ENCODE peak calls at places on chromosomes 2 and 18, in five cellular contexts. X is iPS DF 6.9, C is kidney, V is PC-3, H is heart right ventricle. T is an unnamed sample.

GRCh38 chr2:199019898-199020507 is 437.7 kb downstream of the SATB2 start:
- DNase-seq in X (peak), C (no peak), V (peak), H (no peak), T (no peak)

GRCh38 chr2:204051476-204051875 is 114.9 kb downstream of the ICOS start:
- DNase-seq in X (peak), C (no peak), V (peak), H (no peak), T (no peak)

GRCh38 chr18:79511271-79511670 is 115.5 kb downstream of the NFATC1 start:
- DNase-seq in X (no peak), C (no peak), V (no peak), H (no peak), T (peak)

GRCh38 chr2:239300871-239301742 is 99.7 kb downstream of the HDAC4 start:
- DNase-seq in X (no peak), C (peak), V (no peak), H (no peak), T (peak)

GRCh38 chr2:7930800-7931635 is 750.8 kb upstream of the ID2 start:
- DNase-seq in X (no peak), C (no peak), V (no peak), H (peak), T (no peak)

GRCh38 chr2:177242136-177242987 is 22.2 kb downstream of the NFE2L2 start:
- DNase-seq in X (no peak), C (no peak), V (peak), H (no peak), T (no peak)

GRCh38 chr2:230413465-230413864 is 2.5 kb upstream of the SP100 start:
- DNase-seq in X (no peak), C (no peak), V (no peak), H (no peak), T (no peak)

GRCh38 chr18:23412351-23412964 is 40.6 kb upstream of the RIOK3 start:
- DNase-seq in X (no peak), C (no peak), V (no peak), H (no peak), T (no peak)

GRCh38 chr2:68936889-68937288 is 15.8 kb downstream of the GKN2 start:
- DNase-seq in X (no peak), C (no peak), V (peak), H (no peak), T (no peak)

GRCh38 chr18:318791-319291 is 51.0 kb upstream of the THOC1 start:
- DNase-seq in X (no peak), C (no peak), V (no peak), H (no peak), T (no peak)

GRCh38 chr2:53543083-53543482 is 224.5 kb upstream of the CHAC2 start:
- DNase-seq in X (no peak), C (no peak), V (no peak), H (no peak), T (no peak)

GRCh38 chr2:28335666-28336065 is 57.0 kb upstream of the FOSL2 start:
- DNase-seq in X (no peak), C (no peak), V (no peak), H (no peak), T (no peak)

GRCh38 chr2:189552991-189553404 is 27.6 kb downstream of the SLC40A1 start:
- DNase-seq in X (no peak), C (no peak), V (peak), H (no peak), T (no peak)

GRCh38 chr18:45222200-45222599 is 393.1 kb upstream of the SLC14A2 start:
- DNase-seq in X (no peak), C (no peak), V (no peak), H (no peak), T (no peak)

GRCh38 chr2:105324732-105325131 is 4.8 kb downstream of the TGFBRAP1 start:
- DNase-seq in X (no peak), C (no peak), V (no peak), H (no peak), T (no peak)

GRCh38 chr2:72539145-72539552 is 286.7 kb downstream of the EXOC6B start:
- DNase-seq in X (no peak), C (no peak), V (peak), H (no peak), T (no peak)

GRCh38 chr2:112582314-112582746 is 2.1 kb upstream of the CHCHD5 start:
- DNase-seq in X (no peak), C (no peak), V (peak), H (no peak), T (no peak)

GRCh38 chr2:119846021-119846420 is 86.3 kb downstream of the PTPN4 start:
- DNase-seq in X (no peak), C (no peak), V (no peak), H (no peak), T (no peak)

GRCh38 chr2:239760596-239760995 is 264.5 kb downstream of the NDUFA10 start:
- DNase-seq in X (no peak), C (no peak), V (no peak), H (no peak), T (peak)

GRCh38 chr18:21459706-21460286 is 140.7 kb downstream of the ESCO1 start:
- DNase-seq in X (no peak), C (no peak), V (no peak), H (no peak), T (no peak)

GRCh38 chr18:13246591-13246990 is 28.0 kb downstream of the LDLRAD4 start:
- DNase-seq in X (no peak), C (no peak), V (no peak), H (no peak), T (no peak)

GRCh38 chr2:207683438-207683837 is 28.0 kb upstream of the CCNYL1 start:
- DNase-seq in X (no peak), C (no peak), V (peak), H (no peak), T (no peak)

GRCh38 chr2:237434916-237435315 is 21.0 kb upstream of the COL6A3 start:
- DNase-seq in X (no peak), C (no peak), V (peak), H (no peak), T (no peak)

GRCh38 chr2:42142476-42143184 is 26.5 kb upstream of the EML4 start:
- DNase-seq in X (no peak), C (no peak), V (peak), H (no peak), T (no peak)

GRCh38 chr2:27306136-27306535 is 2.1 kb downstream of the UCN start:
- DNase-seq in X (no peak), C (peak), V (no peak), H (no peak), T (no peak)

DNA sequence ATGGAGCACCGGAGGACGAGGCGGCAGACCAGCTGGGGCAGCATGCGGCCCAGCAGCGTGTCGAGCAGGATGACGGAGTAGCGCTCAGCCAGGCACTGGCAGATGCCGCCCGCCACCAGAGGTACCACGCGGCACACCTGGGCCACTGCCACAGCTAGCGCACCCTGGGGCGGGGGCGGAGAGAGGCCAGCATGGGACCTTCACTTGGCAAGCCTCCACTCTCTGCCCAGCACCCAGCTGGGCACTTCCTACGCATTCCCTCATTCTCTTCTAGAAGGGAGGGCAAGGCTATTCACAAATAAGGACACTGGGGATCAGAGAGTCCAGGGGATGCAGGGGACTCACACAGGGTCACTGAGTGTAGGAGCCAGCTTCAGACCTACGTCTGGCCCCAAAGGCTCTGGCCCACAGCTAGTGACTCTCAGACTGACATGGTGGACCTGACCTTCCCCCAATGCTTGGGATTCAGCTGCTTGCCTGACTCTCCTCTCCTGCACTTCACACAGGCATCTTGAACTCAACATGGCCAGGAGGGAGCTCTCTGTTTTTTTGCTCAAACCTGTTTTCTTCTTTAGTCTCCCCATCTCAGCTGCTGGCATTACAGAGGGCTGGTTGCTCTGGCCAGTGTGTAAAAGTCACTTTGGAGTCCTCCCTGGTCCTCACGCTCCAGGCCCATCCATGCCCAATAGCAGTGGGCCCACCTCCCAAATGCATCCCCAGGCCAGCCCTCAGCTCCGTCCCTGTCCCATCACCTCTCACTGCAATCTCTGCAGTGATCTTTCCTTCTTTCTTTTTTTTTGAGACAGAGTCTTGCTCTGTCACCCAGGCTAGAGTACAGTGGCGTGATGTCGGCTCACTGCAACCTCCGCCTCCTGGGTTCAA is 4.1 kb downstream of the SFTPB start:
- DNase-seq in X (no peak), C (no peak), V (no peak), H (no peak), T (peak)
- H3K4me3 ChIP-seq in X (no peak), C (no peak), V (no peak), H (no peak), T (peak)

GRCh38 chr18:40980171-40980570 is 974.9 kb upstream of the PIK3C3 start:
- DNase-seq in X (no peak), C (no peak), V (no peak), H (no peak), T (no peak)

GRCh38 chr18:40974448-40974847 is 980.6 kb upstream of the PIK3C3 start:
- DNase-seq in X (no peak), C (no peak), V (no peak), H (no peak), T (no peak)

DNA sequence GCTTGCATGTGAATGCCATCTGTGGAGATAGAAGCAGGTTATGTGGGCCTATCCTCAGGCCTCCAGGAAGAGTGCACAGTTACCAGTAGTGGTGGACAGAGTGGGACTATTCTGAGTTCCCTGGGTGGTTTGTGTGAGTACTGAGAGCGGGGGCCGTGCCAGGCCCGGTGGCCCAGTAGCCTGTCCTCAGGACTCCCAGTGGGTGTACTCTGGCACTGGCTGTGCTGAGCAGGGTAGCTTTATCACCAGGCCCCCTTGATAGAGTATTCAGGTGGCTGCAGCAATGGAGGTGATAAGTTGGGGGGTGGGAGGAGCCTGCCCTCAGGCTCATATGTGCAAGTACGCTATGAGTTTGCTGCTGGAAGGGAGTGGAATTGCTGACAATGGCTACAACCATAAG is 979.0 kb upstream of the PIK3C3 start:
- DNase-seq in X (no peak), C (no peak), V (no peak), H (no peak), T (peak)
- H3K4me3 ChIP-seq in X (no peak), C (no peak), V (no peak), H (no peak), T (no peak)

GRCh38 chr2:113711857-113712256 is 44.6 kb downstream of the SLC35F5 start:
- DNase-seq in X (no peak), C (no peak), V (peak), H (no peak), T (no peak)

GRCh38 chr2:113707106-113707505 is 49.3 kb downstream of the SLC35F5 start:
- DNase-seq in X (no peak), C (no peak), V (no peak), H (no peak), T (no peak)

GRCh38 chr2:113716291-113716690 is 40.2 kb downstream of the SLC35F5 start:
- DNase-seq in X (no peak), C (no peak), V (no peak), H (no peak), T (no peak)

GRCh38 chr2:113709022-113709421 is 47.4 kb downstream of the SLC35F5 start:
- DNase-seq in X (no peak), C (no peak), V (peak), H (no peak), T (no peak)

DNA sequence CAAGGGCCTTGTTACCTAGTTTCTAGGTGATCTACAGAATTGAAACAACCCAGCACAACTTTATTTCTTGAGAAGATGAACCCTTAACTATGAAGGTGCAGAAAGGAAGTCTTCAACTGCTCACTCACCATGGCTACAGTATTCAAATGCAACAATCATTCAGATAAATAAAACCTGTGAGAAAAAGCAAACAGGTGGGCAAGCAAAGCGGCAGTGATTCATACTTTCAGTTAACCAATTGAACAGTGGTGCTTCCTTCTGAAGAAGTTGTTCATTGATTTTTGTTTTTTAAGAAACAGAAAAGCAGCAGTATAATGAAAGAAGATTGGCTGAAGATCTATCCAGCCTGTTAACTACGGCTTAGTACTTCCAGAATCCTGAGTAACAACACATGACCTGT is 43.5 kb downstream of the SLC35F5 start:
- DNase-seq in X (no peak), C (no peak), V (no peak), H (no peak), T (no peak)
- H3K4me3 ChIP-seq in X (no peak), C (no peak), V (no peak), H (no peak), T (no peak)

DNA sequence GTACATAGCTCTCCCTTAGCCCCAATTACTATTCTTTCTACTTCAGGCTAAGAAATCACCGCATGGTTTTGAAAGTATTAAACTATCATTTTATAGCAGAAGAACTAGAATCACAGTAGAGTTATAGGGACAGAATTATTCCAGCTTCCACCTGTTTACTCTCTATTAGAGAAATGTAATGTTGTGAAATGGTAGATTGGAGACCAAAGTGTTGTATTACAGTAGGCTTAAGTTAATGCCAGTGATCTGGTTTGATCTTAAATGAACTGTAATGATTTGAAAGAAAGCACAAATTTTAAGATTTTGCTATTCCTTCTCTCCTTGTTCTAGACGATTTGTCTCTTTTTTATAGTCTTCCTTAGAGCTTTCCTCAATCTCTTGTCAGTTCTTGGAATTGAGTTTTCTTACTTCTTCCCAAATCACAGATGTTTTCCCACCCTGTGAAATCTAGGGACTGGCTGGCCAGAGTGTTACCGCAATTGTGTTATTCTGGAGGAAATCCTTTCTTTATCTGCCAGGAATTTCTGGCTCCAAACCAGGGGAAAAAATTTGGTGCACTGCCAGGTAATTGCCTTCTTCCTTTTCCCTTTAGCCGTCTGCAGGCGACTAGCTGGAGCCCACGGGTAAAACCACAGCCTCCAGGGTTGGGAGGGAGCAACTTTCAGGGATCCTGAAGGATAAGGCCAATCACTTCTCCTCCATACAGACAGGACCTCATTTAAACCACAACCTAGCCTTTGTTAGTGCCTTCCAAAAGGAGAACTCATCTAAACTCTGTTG is 51.7 kb downstream of the NOP58 start:
- DNase-seq in X (no peak), C (no peak), V (peak), H (peak), T (peak)
- H3K4me3 ChIP-seq in X (no peak), C (no peak), V (no peak), H (no peak), T (no peak)

GRCh38 chr2:73980566-73980965 is 4.1 kb upstream of the TET3 start:
- DNase-seq in X (no peak), C (no peak), V (no peak), H (no peak), T (no peak)

GRCh38 chr2:73981081-73981968 is 3.4 kb upstream of the TET3 start:
- DNase-seq in X (no peak), C (peak), V (peak), H (peak), T (peak)

GRCh38 chr2:73983322-73984202 is 1.1 kb upstream of the TET3 start:
- DNase-seq in X (no peak), C (peak), V (peak), H (no peak), T (peak)

GRCh38 chr2:73984203-73984921 is at the start of gene TET3:
- DNase-seq in X (no peak), C (peak), V (peak), H (peak), T (peak)

GRCh38 chr2:73982140-73982617 is 2.5 kb upstream of the TET3 start:
- DNase-seq in X (no peak), C (no peak), V (peak), H (peak), T (peak)
- H3K4me3 ChIP-seq in X (no peak), C (no peak), V (peak), H (no peak), T (no peak)

GRCh38 chr18:37524546-37525301 is 40.9 kb downstream of the CELF4 start:
- DNase-seq in X (no peak), C (no peak), V (no peak), H (no peak), T (no peak)

GRCh38 chr18:37529296-37529695 is 36.3 kb downstream of the CELF4 start:
- DNase-seq in X (no peak), C (no peak), V (no peak), H (no peak), T (no peak)

GRCh38 chr18:37521500-37522465 is 43.8 kb downstream of the CELF4 start:
- DNase-seq in X (no peak), C (no peak), V (no peak), H (no peak), T (no peak)

GRCh38 chr18:37524139-37524538 is 41.5 kb downstream of the CELF4 start:
- DNase-seq in X (no peak), C (no peak), V (no peak), H (no peak), T (no peak)

DNA sequence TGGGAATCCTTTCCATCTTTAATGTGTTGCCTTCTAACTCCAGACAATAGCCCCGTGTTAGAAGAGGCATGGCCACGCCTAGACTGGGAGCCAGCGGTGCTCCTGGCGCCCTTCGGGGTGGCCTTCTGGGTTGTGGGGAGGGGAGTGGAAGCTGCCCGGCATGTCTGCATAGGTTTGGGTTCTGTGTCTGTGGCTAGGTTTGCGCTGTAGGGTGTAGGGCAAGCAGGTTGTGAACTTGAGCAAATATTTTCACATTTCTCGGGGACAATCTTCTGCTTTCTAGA is 40.4 kb downstream of the CELF4 start:
- DNase-seq in X (no peak), C (no peak), V (no peak), H (no peak), T (no peak)
- H3K4me3 ChIP-seq in X (no peak), C (no peak), V (no peak), H (no peak), T (no peak)

GRCh38 chr2:44957656-44958327 is 16.3 kb downstream of the SIX3 start:
- DNase-seq in X (no peak), C (no peak), V (no peak), H (no peak), T (no peak)

GRCh38 chr2:44956841-44957240 is 15.3 kb downstream of the SIX3 start:
- DNase-seq in X (no peak), C (no peak), V (peak), H (no peak), T (no peak)

GRCh38 chr2:44954902-44955592 is 13.5 kb downstream of the SIX3 start:
- DNase-seq in X (no peak), C (no peak), V (no peak), H (no peak), T (peak)

GRCh38 chr2:44954306-44954901 is 12.9 kb downstream of the SIX3 start:
- DNase-seq in X (no peak), C (no peak), V (no peak), H (no peak), T (no peak)

DNA sequence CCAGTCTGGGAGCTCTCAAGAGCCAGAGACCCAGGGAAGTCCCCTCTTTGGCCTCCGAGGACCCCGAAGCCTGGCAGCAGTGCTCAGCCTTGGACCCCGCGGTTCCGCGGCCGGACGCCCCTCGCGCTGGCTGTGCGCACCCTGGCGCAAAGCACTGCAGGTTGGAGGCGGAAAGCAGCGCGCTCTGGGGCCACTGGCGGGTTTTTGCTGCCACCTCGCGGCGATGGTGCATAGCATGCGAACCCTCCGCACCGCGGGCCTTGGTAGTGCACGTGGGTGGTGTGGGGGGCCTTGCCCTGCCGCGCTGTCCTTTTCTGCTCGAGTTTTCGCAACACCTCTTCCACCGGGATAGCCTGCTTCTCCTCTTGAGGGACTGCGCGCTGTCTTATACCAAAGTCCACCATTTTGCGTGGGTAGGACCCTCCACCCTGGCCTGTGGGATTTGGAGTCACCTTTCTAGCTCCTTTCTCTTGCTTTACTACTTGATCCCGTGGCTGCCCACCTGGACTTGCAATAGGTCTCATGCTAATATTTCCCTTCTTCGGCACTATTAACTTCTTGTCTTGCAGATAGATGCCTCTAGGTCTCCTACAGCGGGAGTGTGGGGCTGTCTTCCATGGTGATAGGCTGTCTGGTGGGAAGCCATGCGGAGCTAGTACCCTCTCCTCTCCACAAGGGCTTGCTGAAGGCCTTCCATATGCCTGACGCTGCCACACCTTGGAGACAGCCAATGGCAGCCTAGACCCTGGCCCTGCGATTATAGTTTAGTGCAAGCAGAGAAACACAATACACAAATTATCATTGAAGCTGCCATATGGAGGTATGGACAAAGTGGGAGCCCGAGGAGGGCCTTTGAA is 14.3 kb downstream of the SIX3 start:
- DNase-seq in X (no peak), C (peak), V (peak), H (peak), T (peak)
- H3K4me3 ChIP-seq in X (no peak), C (peak), V (peak), H (peak), T (peak)